ENCODE peak calls at places on chromosomes 16 and 17, in ten cellular contexts. O is neural progenitor cell, N is lower lobe of right lung, D is BE2C, S is brain microvascular endothelial cell, X is GM12864, L is breast epithelium, I is heart left ventricle, J is GM12865, C is AG09309. W is an unnamed sample.

GRCh38 chr16:11094075-11094593 is 149.8 kb downstream of the CLEC16A start:
- DNase-seq in I (no peak), N (no peak), X (no peak), L (no peak), C (no peak), O (no peak), D (no peak), J (peak), S (no peak), W (peak)

GRCh38 chr16:73743665-73744496 is 552.7 kb upstream of the PSMD7 start:
- DNase-seq in D (peak), J (no peak), X (no peak), S (no peak), N (no peak), I (no peak), C (no peak), L (no peak), O (peak), W (no peak)

GRCh38 chr16:22007159-22007508 is 777 bp upstream of the MOSMO start:
- DNase-seq in N (no peak), S (no peak), X (no peak), O (no peak), J (no peak), I (no peak), D (no peak), C (no peak), L (no peak), W (no peak)

GRCh38 chr17:76527430-76528111 is 9.9 kb downstream of the CYGB start:
- DNase-seq in S (peak), N (peak), J (peak), C (no peak), O (peak), L (no peak), I (peak), X (no peak), D (peak), W (peak)

GRCh38 chr17:2419526-2419925 is 18.7 kb upstream of the MNT start:
- DNase-seq in N (no peak), D (no peak), C (no peak), J (no peak), X (no peak), S (no peak), L (no peak), I (no peak), O (no peak), W (no peak)

GRCh38 chr17:2949469-2950044 is 113.8 kb downstream of the OR1D5 start:
- DNase-seq in I (no peak), S (no peak), X (no peak), O (no peak), C (no peak), L (peak), D (no peak), N (peak), J (no peak), W (peak)

GRCh38 chr16:60991886-60992285 is 1044.4 kb downstream of the CDH8 start:
- DNase-seq in C (no peak), I (no peak), N (no peak), L (no peak), X (no peak), S (no peak), O (no peak), D (no peak), J (no peak), W (no peak)

GRCh38 chr17:77542551-77543490 is 402.1 kb downstream of the SEC14L1 start:
- DNase-seq in O (peak), C (peak), I (peak), D (peak), X (peak), S (peak), N (peak), L (peak), J (peak), W (peak)

GRCh38 chr17:56850591-56850990 is 16.6 kb downstream of the DGKE start:
- DNase-seq in J (no peak), O (no peak), L (no peak), X (no peak), S (no peak), I (no peak), N (no peak), D (no peak), C (no peak), W (no peak)

GRCh38 chr17:7835818-7836595 is 2.0 kb downstream of the KDM6B start:
- DNase-seq in L (peak), X (no peak), D (peak), S (peak), N (peak), O (peak), I (peak), C (no peak), J (no peak), W (peak)

GRCh38 chr17:5819396-5819795 is 235.1 kb upstream of the NLRP1 start:
- DNase-seq in X (no peak), L (no peak), I (no peak), S (no peak), C (no peak), J (no peak), N (no peak), D (no peak), O (no peak), W (no peak)

GRCh38 chr16:85947511-85948509 is 48.8 kb downstream of the IRF8 start:
- DNase-seq in O (no peak), C (no peak), N (no peak), S (no peak), D (no peak), X (peak), J (peak), L (no peak), I (no peak), W (no peak)

GRCh38 chr16:85089485-85089884 is 22.8 kb downstream of the CIBAR2 start:
- DNase-seq in X (no peak), L (peak), N (no peak), C (no peak), O (no peak), J (no peak), S (peak), I (no peak), D (no peak), W (peak)

GRCh38 chr16:85902366-85903155 is 3.6 kb downstream of the IRF8 start:
- DNase-seq in S (no peak), D (no peak), O (peak), J (peak), C (no peak), X (peak), I (no peak), L (no peak), N (no peak), W (peak)

GRCh38 chr17:62700964-62701705 is 73.7 kb downstream of the MRC2 start:
- DNase-seq in L (no peak), X (no peak), O (no peak), I (no peak), N (peak), D (no peak), J (no peak), S (no peak), C (no peak), W (no peak)

GRCh38 chr16:85952197-85952596 is 53.2 kb downstream of the IRF8 start:
- DNase-seq in D (no peak), S (no peak), I (no peak), X (no peak), C (no peak), O (no peak), N (no peak), J (no peak), L (no peak), W (no peak)

GRCh38 chr17:10161392-10161791 is 37.0 kb downstream of the GAS7 start:
- DNase-seq in O (no peak), D (no peak), L (no peak), S (no peak), J (no peak), C (no peak), N (no peak), X (no peak), I (no peak), W (peak)

GRCh38 chr17:10156082-10156445 is 42.3 kb downstream of the GAS7 start:
- DNase-seq in N (no peak), J (no peak), O (no peak), C (no peak), S (no peak), I (no peak), D (no peak), L (no peak), X (no peak), W (no peak)

GRCh38 chr17:10151667-10152496 is 46.5 kb downstream of the GAS7 start:
- DNase-seq in L (no peak), J (peak), D (no peak), N (peak), O (no peak), S (no peak), C (no peak), I (no peak), X (no peak), W (no peak)

GRCh38 chr17:10155334-10156081 is 42.9 kb downstream of the GAS7 start:
- DNase-seq in D (no peak), L (no peak), C (no peak), J (no peak), X (no peak), N (no peak), O (no peak), I (peak), S (no peak), W (no peak)

GRCh38 chr17:10156579-10157488 is 41.6 kb downstream of the GAS7 start:
- DNase-seq in X (peak), L (no peak), J (peak), I (peak), C (no peak), D (no peak), N (peak), S (no peak), O (no peak), W (no peak)
- H3K4me3 ChIP-seq in X (no peak), L (no peak), J (peak), I (no peak), C (no peak), D (no peak), N (no peak), S (no peak), O (no peak), W (no peak)

GRCh38 chr16:13543850-13544249 is 376.1 kb upstream of the ERCC4 start:
- DNase-seq in N (no peak), I (no peak), D (no peak), C (no peak), L (no peak), J (no peak), S (no peak), X (no peak), O (no peak), W (no peak)

GRCh38 chr16:13540771-13541170 is 379.2 kb upstream of the ERCC4 start:
- DNase-seq in D (no peak), C (no peak), L (no peak), X (no peak), J (no peak), N (no peak), S (no peak), O (no peak), I (no peak), W (no peak)

GRCh38 chr16:13542284-13542683 is 377.7 kb upstream of the ERCC4 start:
- DNase-seq in O (no peak), N (no peak), J (no peak), L (no peak), C (no peak), S (no peak), X (no peak), I (no peak), D (no peak), W (no peak)
- TF ChIP-seq CTCF in O (no peak), N (no peak), J (no peak), L (no peak), C (no peak), S (no peak), X (no peak), I (no peak), D (no peak), W (no peak)

GRCh38 chr17:72417627-72418026 is 296.8 kb downstream of the SOX9 start:
- DNase-seq in S (no peak), N (no peak), I (no peak), L (no peak), D (no peak), C (no peak), X (no peak), O (no peak), J (no peak), W (no peak)
- H3K4me3 ChIP-seq in S (no peak), N (no peak), I (no peak), L (no peak), D (no peak), C (no peak), X (no peak), O (no peak), J (no peak), W (no peak)

GRCh38 chr16:6177781-6178180 is 1080.2 kb upstream of the EEF2KMT start:
- DNase-seq in N (no peak), S (no peak), C (no peak), L (no peak), I (no peak), X (no peak), D (no peak), O (no peak), J (no peak), W (no peak)
- TF ChIP-seq CTCF in N (no peak), S (no peak), C (no peak), L (no peak), I (no peak), X (no peak), D (no peak), O (peak), J (no peak), W (no peak)

DNA sequence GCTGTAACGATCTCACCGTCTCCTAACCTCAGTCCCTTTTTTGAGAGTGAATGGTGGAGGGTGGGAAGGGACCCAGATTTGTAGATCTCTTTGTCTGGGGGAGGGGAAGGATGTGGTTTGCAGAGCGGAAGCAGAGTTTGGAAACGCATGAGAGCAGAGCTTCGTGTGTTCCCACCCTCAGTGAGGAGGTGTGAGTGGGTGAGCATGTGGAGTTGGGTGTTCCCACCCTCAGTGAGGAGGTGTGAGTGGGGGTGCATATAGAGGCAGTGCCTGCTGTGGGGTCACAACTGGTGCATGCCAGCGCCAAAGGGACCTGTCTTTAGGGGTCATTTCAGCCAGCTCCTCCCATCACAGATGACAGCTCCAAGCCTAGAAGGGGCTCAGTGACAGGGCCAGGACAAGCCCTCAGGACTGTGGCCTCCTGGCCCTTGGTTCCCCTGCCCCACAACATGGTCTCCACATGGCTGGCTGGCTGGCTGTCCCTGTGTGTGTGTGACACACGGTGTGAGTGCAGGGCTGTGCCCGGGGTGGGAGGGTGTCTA is 1.8 kb upstream of the CISD3 start:
- DNase-seq in O (no peak), C (no peak), X (no peak), J (peak), S (no peak), N (no peak), L (no peak), D (no peak), I (no peak), W (no peak)
- H3K4me3 ChIP-seq in O (no peak), C (no peak), X (no peak), J (no peak), S (no peak), N (no peak), L (no peak), D (no peak), I (no peak), W (no peak)

DNA sequence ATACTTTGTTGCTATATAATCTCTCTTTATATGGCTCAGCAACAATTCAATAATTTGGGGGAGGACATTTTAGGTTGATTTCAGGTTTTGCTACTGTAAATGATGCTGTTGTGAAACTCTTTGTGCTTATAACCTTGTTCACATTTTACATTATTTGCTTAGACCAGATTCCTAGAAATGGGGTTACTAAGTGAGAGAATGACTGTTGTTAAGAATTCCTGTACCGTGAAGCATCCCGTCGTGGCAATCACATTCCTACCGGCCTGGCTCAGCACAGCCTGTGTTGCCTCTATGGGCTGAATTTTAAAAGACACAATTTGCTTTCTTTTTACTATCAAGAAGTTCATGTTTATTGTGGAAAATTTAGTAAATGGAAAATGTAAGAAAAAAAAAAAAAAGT is 31.4 kb downstream of the B9D1 start:
- DNase-seq in I (no peak), O (no peak), L (no peak), N (no peak), X (no peak), C (peak), J (no peak), D (no peak), S (peak), W (peak)
- TF ChIP-seq CTCF in I (no peak), O (no peak), L (no peak), N (no peak), X (no peak), C (peak), J (no peak), D (no peak), S (peak), W (no peak)

GRCh38 chr17:72122002-72122310 is 1.1 kb downstream of the SOX9 start:
- DNase-seq in J (peak), D (no peak), L (no peak), C (no peak), S (no peak), O (no peak), I (no peak), X (no peak), N (no peak), W (peak)
- H3K4me3 ChIP-seq in J (peak), D (peak), L (peak), C (peak), S (peak), O (peak), I (peak), X (peak), N (peak), W (peak)

W was measured in fibroblast of pulmonary artery.